ENCODE peak calls at places on chromosomes 2 and 18, in five cellular contexts. X, E, L, C and G are unnamed samples.

GRCh38 chr18:75065251-75066000 is 143.5 kb downstream of the PTGR3 start:
- DNase-seq in X (peak; percentile 84), E (no peak), L (no peak), C (no peak), G (no peak)

GRCh38 chr2:19559596-19560240 is 201.3 kb upstream of the OSR1 start:
- DNase-seq in X (no peak), E (no peak), L (no peak), C (no peak), G (no peak)

GRCh38 chr2:140695163-140695562 is 1435.7 kb downstream of the LRP1B start:
- DNase-seq in X (no peak), E (no peak), L (no peak), C (peak; percentile 28), G (peak; percentile 91)

GRCh38 chr2:143140864-143141637 is 11.8 kb downstream of the ARHGAP15 start:
- DNase-seq in X (no peak), E (no peak), L (no peak), C (no peak), G (no peak)

GRCh38 chr2:239329284-239329971 is 71.4 kb downstream of the HDAC4 start:
- DNase-seq in X (no peak), E (no peak), L (no peak), C (no peak), G (no peak)

GRCh38 chr2:223860809-223861738 is 23.7 kb upstream of the AP1S3 start:
- DNase-seq in X (no peak), E (no peak), L (no peak), C (no peak), G (peak; percentile 71)

GRCh38 chr2:123532999-123533398 is 492.1 kb upstream of the CNTNAP5 start:
- DNase-seq in X (no peak), E (no peak), L (no peak), C (no peak), G (no peak)

GRCh38 chr2:16281451-16282330 is 341.3 kb downstream of the MYCN start:
- DNase-seq in X (peak; percentile 25), E (no peak), L (peak; percentile 37), C (peak; percentile 74), G (no peak)

GRCh38 chr18:46042571-46043123 is 29.4 kb downstream of the PSTPIP2 start:
- DNase-seq in X (no peak), E (no peak), L (no peak), C (no peak), G (no peak)

GRCh38 chr2:84676295-84676694 is 160.0 kb downstream of the DNAH6 start:
- DNase-seq in X (no peak), E (no peak), L (no peak), C (no peak), G (peak; percentile 91)

GRCh38 chr18:69980982-69981804 is 33.5 kb upstream of the CD226 start:
- DNase-seq in X (no peak), E (no peak), L (no peak), C (no peak), G (no peak)

GRCh38 chr2:206375956-206376355 is 67.4 kb upstream of the ADAM23 start:
- DNase-seq in X (no peak), E (no peak), L (no peak), C (no peak), G (no peak)

GRCh38 chr2:68190991-68191731 is 33.5 kb downstream of the PNO1 start:
- DNase-seq in X (no peak), E (no peak), L (no peak), C (no peak), G (peak; percentile 95)

GRCh38 chr2:178395941-178396585 is 54.9 kb downstream of the PRKRA start:
- DNase-seq in X (no peak), E (no peak), L (no peak), C (no peak), G (no peak)

GRCh38 chr2:54619660-54620231 is 103.7 kb upstream of the EML6 start:
- DNase-seq in X (no peak), E (no peak), L (no peak), C (no peak), G (no peak)

GRCh38 chr2:50492452-50492851 is 539.5 kb downstream of the NRXN1 start:
- DNase-seq in X (peak; percentile 85), E (no peak), L (peak; percentile 55), C (peak; percentile 43), G (peak; percentile 41)

GRCh38 chr18:58045265-58046086 is 1.4 kb downstream of the NEDD4L start:
- DNase-seq in X (peak; percentile 86), E (peak; percentile 23), L (peak; percentile 21), C (peak; percentile 65), G (peak; percentile 24)

GRCh38 chr2:238527565-238527964 is 100.8 kb downstream of the ASB1 start:
- DNase-seq in X (no peak), E (no peak), L (peak; percentile 9), C (no peak), G (no peak)

GRCh38 chr2:100818606-100819364 is 1.2 kb upstream of the NPAS2 start:
- DNase-seq in X (no peak), E (no peak), L (peak; percentile 22), C (peak; percentile 71), G (peak; percentile 79)

GRCh38 chr18:8416212-8417019 is 192.8 kb upstream of the RAB12 start:
- DNase-seq in X (no peak), E (no peak), L (no peak), C (no peak), G (no peak)

GRCh38 chr2:48774251-48774650 is 18.7 kb upstream of the LHCGR start:
- DNase-seq in X (no peak), E (no peak), L (no peak), C (no peak), G (no peak)

GRCh38 chr2:202023904-202024266 is 9.8 kb upstream of the FZD7 start:
- DNase-seq in X (no peak), E (no peak), L (no peak), C (peak; percentile 68), G (no peak)

GRCh38 chr2:7788736-7789135 is 871.5 kb downstream of the RNF144A start:
- DNase-seq in X (no peak), E (no peak), L (no peak), C (no peak), G (no peak)

GRCh38 chr2:61721382-61721781 is 132.5 kb downstream of the FAM161A start:
- DNase-seq in X (no peak), E (no peak), L (no peak), C (no peak), G (no peak)

GRCh38 chr2:128451084-128451483 is 132.4 kb upstream of the HS6ST1 start:
- DNase-seq in X (no peak), E (no peak), L (no peak), C (peak; percentile 8), G (no peak)

GRCh38 chr2:226835420-226835795 is 446 bp upstream of the RHBDD1 start:
- DNase-seq in X (peak; percentile 86), E (peak; percentile 37), L (peak; percentile 52), C (peak; percentile 65), G (no peak)

GRCh38 chr2:41329075-41329474 is 718.7 kb upstream of the PKDCC start:
- DNase-seq in X (no peak), E (no peak), L (no peak), C (no peak), G (no peak)

GRCh38 chr2:198045227-198045626 is 240.8 kb downstream of the PLCL1 start:
- DNase-seq in X (no peak), E (no peak), L (no peak), C (no peak), G (no peak)

GRCh38 chr2:26735883-26736588 is 28.0 kb upstream of the SLC35F6 start:
- DNase-seq in X (no peak), E (no peak), L (no peak), C (no peak), G (no peak)

GRCh38 chr18:38458673-38459072 is 893.1 kb upstream of the CELF4 start:
- DNase-seq in X (no peak), E (no peak), L (no peak), C (no peak), G (no peak)

GRCh38 chr18:7202119-7202680 is 28.7 kb upstream of the LRRC30 start:
- DNase-seq in X (no peak), E (no peak), L (no peak), C (no peak), G (no peak)

GRCh38 chr2:241931976-241932894 is 62.7 kb downstream of the RTP5 start:
- DNase-seq in X (no peak), E (no peak), L (no peak), C (peak; percentile 26), G (no peak)

GRCh38 chr2:101295895-101296294 is 12.6 kb downstream of the RNF149 start:
- DNase-seq in X (no peak), E (no peak), L (no peak), C (no peak), G (peak; percentile 78)

GRCh38 chr18:54090856-54091255 is 133.6 kb downstream of the MBD2 start:
- DNase-seq in X (no peak), E (no peak), L (no peak), C (no peak), G (no peak)

GRCh38 chr2:154402138-154402714 is 296.3 kb upstream of the KCNJ3 start:
- DNase-seq in X (no peak), E (no peak), L (no peak), C (no peak), G (peak; percentile 14)

GRCh38 chr2:240840435-240841060 is 20.5 kb upstream of the KIF1A start:
- DNase-seq in X (no peak), E (no peak), L (peak; percentile 62), C (peak; percentile 83), G (peak; percentile 61)

GRCh38 chr2:109254174-109254904 is 125.3 kb downstream of the SH3RF3 start:
- DNase-seq in X (no peak), E (no peak), L (no peak), C (no peak), G (no peak)

GRCh38 chr2:109284816-109285215 is 155.8 kb downstream of the SH3RF3 start:
- DNase-seq in X (peak; percentile 53), E (no peak), L (no peak), C (no peak), G (peak; percentile 41)

GRCh38 chr2:171800639-171801038 is 93.4 kb downstream of the SLC25A12 start:
- DNase-seq in X (no peak), E (no peak), L (no peak), C (no peak), G (no peak)